ENCODE peak calls at places on chromosomes 12 and 14, in five cellular contexts. One of them, this sample, is unnamed.

GRCh38 chr14:67187826-67188225 is 1.4 kb upstream of the GARIN2 start:
- DNase-seq in mucosa of descending colon: no peak
- DNase-seq in brain microvascular endothelial cell: peak
- DNase-seq in fibroblast of pulmonary artery: peak
- DNase-seq in upper lobe of right lung: no peak
- DNase-seq in this sample: peak

GRCh38 chr12:2154521-2154920 is 101.7 kb downstream of the CACNA1C start:
- DNase-seq in mucosa of descending colon: no peak
- DNase-seq in brain microvascular endothelial cell: no peak
- DNase-seq in fibroblast of pulmonary artery: no peak
- DNase-seq in upper lobe of right lung: no peak
- DNase-seq in this sample: no peak

GRCh38 chr12:1576410-1577240 is 17.8 kb downstream of the FBXL14 start:
- DNase-seq in mucosa of descending colon: peak
- DNase-seq in brain microvascular endothelial cell: peak
- DNase-seq in fibroblast of pulmonary artery: peak
- DNase-seq in upper lobe of right lung: no peak
- DNase-seq in this sample: no peak

GRCh38 chr12:14239350-14239934 is 126.0 kb upstream of the ATF7IP start:
- DNase-seq in mucosa of descending colon: peak
- DNase-seq in brain microvascular endothelial cell: peak
- DNase-seq in fibroblast of pulmonary artery: peak
- DNase-seq in upper lobe of right lung: no peak
- DNase-seq in this sample: no peak

GRCh38 chr12:96233941-96234461 is 39.8 kb downstream of the ELK3 start:
- DNase-seq in mucosa of descending colon: peak
- DNase-seq in brain microvascular endothelial cell: no peak
- DNase-seq in fibroblast of pulmonary artery: peak
- DNase-seq in upper lobe of right lung: peak
- DNase-seq in this sample: no peak

GRCh38 chr14:104328607-104329006 is 190.2 kb downstream of the KIF26A start:
- DNase-seq in mucosa of descending colon: no peak
- DNase-seq in brain microvascular endothelial cell: no peak
- DNase-seq in fibroblast of pulmonary artery: no peak
- DNase-seq in upper lobe of right lung: no peak
- DNase-seq in this sample: no peak

GRCh38 chr12:46982629-46983392 is 96.6 kb upstream of the PCED1B start:
- DNase-seq in mucosa of descending colon: no peak
- DNase-seq in brain microvascular endothelial cell: no peak
- DNase-seq in fibroblast of pulmonary artery: no peak
- DNase-seq in upper lobe of right lung: no peak
- DNase-seq in this sample: no peak

GRCh38 chr12:118544569-118544968 is 168.2 kb downstream of the SUDS3 start:
- DNase-seq in mucosa of descending colon: no peak
- DNase-seq in brain microvascular endothelial cell: peak
- DNase-seq in fibroblast of pulmonary artery: no peak
- DNase-seq in upper lobe of right lung: no peak
- DNase-seq in this sample: peak

GRCh38 chr14:38866461-38866860 is 236.6 kb downstream of the SEC23A start:
- DNase-seq in mucosa of descending colon: no peak
- DNase-seq in brain microvascular endothelial cell: no peak
- DNase-seq in fibroblast of pulmonary artery: no peak
- DNase-seq in upper lobe of right lung: no peak
- DNase-seq in this sample: no peak

GRCh38 chr12:79858518-79858917 is 76.4 kb downstream of the PPP1R12A start:
- DNase-seq in mucosa of descending colon: no peak
- DNase-seq in brain microvascular endothelial cell: no peak
- DNase-seq in fibroblast of pulmonary artery: peak
- DNase-seq in upper lobe of right lung: no peak
- DNase-seq in this sample: no peak

GRCh38 chr12:111858186-111858585 is 16.2 kb downstream of the MAPKAPK5 start:
- DNase-seq in mucosa of descending colon: no peak
- DNase-seq in brain microvascular endothelial cell: no peak
- DNase-seq in fibroblast of pulmonary artery: no peak
- DNase-seq in upper lobe of right lung: no peak
- DNase-seq in this sample: no peak

GRCh38 chr12:121800694-121801600 is 2.9 kb upstream of the SETD1B start:
- DNase-seq in mucosa of descending colon: peak
- DNase-seq in brain microvascular endothelial cell: peak
- DNase-seq in fibroblast of pulmonary artery: peak
- DNase-seq in upper lobe of right lung: peak
- DNase-seq in this sample: no peak

GRCh38 chr14:86153480-86153879 is 623.5 kb downstream of the FLRT2 start:
- DNase-seq in mucosa of descending colon: no peak
- DNase-seq in brain microvascular endothelial cell: no peak
- DNase-seq in fibroblast of pulmonary artery: no peak
- DNase-seq in upper lobe of right lung: no peak
- DNase-seq in this sample: no peak

GRCh38 chr14:38256358-38256840 is 506 bp upstream of the CLEC14A start:
- DNase-seq in mucosa of descending colon: no peak
- DNase-seq in brain microvascular endothelial cell: peak
- DNase-seq in fibroblast of pulmonary artery: peak
- DNase-seq in upper lobe of right lung: no peak
- DNase-seq in this sample: no peak

GRCh38 chr12:63078911-63079310 is 72.1 kb downstream of the AVPR1A start:
- DNase-seq in mucosa of descending colon: no peak
- DNase-seq in brain microvascular endothelial cell: no peak
- DNase-seq in fibroblast of pulmonary artery: no peak
- DNase-seq in upper lobe of right lung: no peak
- DNase-seq in this sample: no peak

GRCh38 chr12:40946612-40947194 is 241.4 kb upstream of the PDZRN4 start:
- DNase-seq in mucosa of descending colon: no peak
- DNase-seq in brain microvascular endothelial cell: no peak
- DNase-seq in fibroblast of pulmonary artery: peak
- DNase-seq in upper lobe of right lung: no peak
- DNase-seq in this sample: no peak

GRCh38 chr12:47073951-47074350 is 5.5 kb upstream of the PCED1B start:
- DNase-seq in mucosa of descending colon: no peak
- DNase-seq in brain microvascular endothelial cell: no peak
- DNase-seq in fibroblast of pulmonary artery: no peak
- DNase-seq in upper lobe of right lung: no peak
- DNase-seq in this sample: no peak

GRCh38 chr12:116336542-116337065 is 59.1 kb upstream of the MED13L start:
- DNase-seq in mucosa of descending colon: peak
- DNase-seq in brain microvascular endothelial cell: peak
- DNase-seq in fibroblast of pulmonary artery: peak
- DNase-seq in upper lobe of right lung: no peak
- DNase-seq in this sample: peak

GRCh38 chr12:94289551-94290312 is 141.4 kb downstream of the PLXNC1 start:
- DNase-seq in mucosa of descending colon: no peak
- DNase-seq in brain microvascular endothelial cell: peak
- DNase-seq in fibroblast of pulmonary artery: peak
- DNase-seq in upper lobe of right lung: no peak
- DNase-seq in this sample: no peak

GRCh38 chr14:63262446-63262845 is 56.3 kb downstream of the GPHB5 start:
- DNase-seq in mucosa of descending colon: no peak
- DNase-seq in brain microvascular endothelial cell: no peak
- DNase-seq in fibroblast of pulmonary artery: no peak
- DNase-seq in upper lobe of right lung: no peak
- DNase-seq in this sample: no peak

GRCh38 chr12:3520168-3520567 is 29.2 kb downstream of the PRMT8 start:
- DNase-seq in mucosa of descending colon: peak
- DNase-seq in brain microvascular endothelial cell: no peak
- DNase-seq in fibroblast of pulmonary artery: no peak
- DNase-seq in upper lobe of right lung: no peak
- DNase-seq in this sample: no peak

GRCh38 chr12:54526800-54527630 is 22.4 kb upstream of the PDE1B start:
- DNase-seq in mucosa of descending colon: peak
- DNase-seq in brain microvascular endothelial cell: peak
- DNase-seq in fibroblast of pulmonary artery: peak
- DNase-seq in upper lobe of right lung: no peak
- DNase-seq in this sample: no peak

GRCh38 chr14:100065942-100066574 is 836 bp downstream of the EVL start:
- DNase-seq in mucosa of descending colon: peak
- DNase-seq in brain microvascular endothelial cell: no peak
- DNase-seq in fibroblast of pulmonary artery: no peak
- DNase-seq in upper lobe of right lung: no peak
- DNase-seq in this sample: no peak

GRCh38 chr12:110563702-110564470 is 19.2 kb downstream of the PPTC7 start:
- DNase-seq in mucosa of descending colon: no peak
- DNase-seq in brain microvascular endothelial cell: no peak
- DNase-seq in fibroblast of pulmonary artery: peak
- DNase-seq in upper lobe of right lung: no peak
- DNase-seq in this sample: no peak

GRCh38 chr12:110561471-110562201 is 21.5 kb downstream of the PPTC7 start:
- DNase-seq in mucosa of descending colon: no peak
- DNase-seq in brain microvascular endothelial cell: no peak
- DNase-seq in fibroblast of pulmonary artery: no peak
- DNase-seq in upper lobe of right lung: no peak
- DNase-seq in this sample: no peak

GRCh38 chr12:110565919-110566871 is 16.9 kb downstream of the PPTC7 start:
- DNase-seq in mucosa of descending colon: no peak
- DNase-seq in brain microvascular endothelial cell: no peak
- DNase-seq in fibroblast of pulmonary artery: no peak
- DNase-seq in upper lobe of right lung: no peak
- DNase-seq in this sample: no peak

GRCh38 chr12:110566993-110567392 is 16.1 kb downstream of the PPTC7 start:
- DNase-seq in mucosa of descending colon: no peak
- DNase-seq in brain microvascular endothelial cell: no peak
- DNase-seq in fibroblast of pulmonary artery: no peak
- DNase-seq in upper lobe of right lung: no peak
- DNase-seq in this sample: no peak

DNA sequence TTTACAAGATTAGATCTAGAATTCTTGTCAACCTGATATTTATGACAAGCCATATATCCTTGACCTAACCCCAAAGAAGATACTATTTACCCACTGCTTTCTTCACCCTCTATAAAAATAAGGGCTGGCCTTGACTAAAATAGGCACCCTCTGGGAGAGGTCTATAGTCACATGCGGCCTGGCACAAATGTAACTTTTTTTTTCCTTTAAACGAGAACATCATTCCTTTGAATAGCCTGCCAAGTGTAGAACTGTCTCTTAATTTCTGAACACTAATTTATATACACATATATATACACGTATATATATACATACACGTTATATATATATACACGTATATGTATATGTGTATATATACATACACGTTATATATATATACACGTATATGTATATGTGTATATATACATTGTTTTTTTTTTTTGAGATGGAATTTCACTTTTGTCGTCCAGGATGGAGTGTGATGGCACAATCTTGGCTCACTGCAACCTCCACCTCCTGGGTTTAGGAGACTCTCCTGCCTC is 18.6 kb downstream of the PPTC7 start:
- DNase-seq in mucosa of descending colon: no peak
- DNase-seq in brain microvascular endothelial cell: no peak
- DNase-seq in fibroblast of pulmonary artery: no peak
- DNase-seq in upper lobe of right lung: no peak
- DNase-seq in this sample: no peak
- H3K4me3 ChIP-seq in mucosa of descending colon: no peak
- H3K4me3 ChIP-seq in brain microvascular endothelial cell: no peak
- H3K4me3 ChIP-seq in fibroblast of pulmonary artery: no peak
- H3K4me3 ChIP-seq in upper lobe of right lung: no peak
- H3K4me3 ChIP-seq in this sample: no peak

GRCh38 chr14:91496790-91497189 is 13.3 kb downstream of the PPP4R3A start:
- DNase-seq in mucosa of descending colon: no peak
- DNase-seq in brain microvascular endothelial cell: no peak
- DNase-seq in fibroblast of pulmonary artery: no peak
- DNase-seq in upper lobe of right lung: no peak
- DNase-seq in this sample: no peak
- H3K4me3 ChIP-seq in mucosa of descending colon: no peak
- H3K4me3 ChIP-seq in brain microvascular endothelial cell: no peak
- H3K4me3 ChIP-seq in fibroblast of pulmonary artery: no peak
- H3K4me3 ChIP-seq in upper lobe of right lung: no peak
- H3K4me3 ChIP-seq in this sample: no peak

GRCh38 chr14:23095196-23096108 is at the start of gene C14orf119:
- DNase-seq in mucosa of descending colon: peak
- DNase-seq in brain microvascular endothelial cell: peak
- DNase-seq in fibroblast of pulmonary artery: peak
- DNase-seq in upper lobe of right lung: peak
- DNase-seq in this sample: peak

GRCh38 chr14:23101213-23101970 is 3.4 kb downstream of the CIROP start:
- DNase-seq in mucosa of descending colon: no peak
- DNase-seq in brain microvascular endothelial cell: no peak
- DNase-seq in fibroblast of pulmonary artery: no peak
- DNase-seq in upper lobe of right lung: no peak
- DNase-seq in this sample: no peak

GRCh38 chr14:23099212-23099861 is 4.0 kb downstream of the C14orf119 start:
- DNase-seq in mucosa of descending colon: no peak
- DNase-seq in brain microvascular endothelial cell: no peak
- DNase-seq in fibroblast of pulmonary artery: no peak
- DNase-seq in upper lobe of right lung: no peak
- DNase-seq in this sample: no peak

GRCh38 chr14:23094666-23095195 is at the start of gene ACIN1:
- DNase-seq in mucosa of descending colon: peak
- DNase-seq in brain microvascular endothelial cell: peak
- DNase-seq in fibroblast of pulmonary artery: peak
- DNase-seq in upper lobe of right lung: peak
- DNase-seq in this sample: peak

DNA sequence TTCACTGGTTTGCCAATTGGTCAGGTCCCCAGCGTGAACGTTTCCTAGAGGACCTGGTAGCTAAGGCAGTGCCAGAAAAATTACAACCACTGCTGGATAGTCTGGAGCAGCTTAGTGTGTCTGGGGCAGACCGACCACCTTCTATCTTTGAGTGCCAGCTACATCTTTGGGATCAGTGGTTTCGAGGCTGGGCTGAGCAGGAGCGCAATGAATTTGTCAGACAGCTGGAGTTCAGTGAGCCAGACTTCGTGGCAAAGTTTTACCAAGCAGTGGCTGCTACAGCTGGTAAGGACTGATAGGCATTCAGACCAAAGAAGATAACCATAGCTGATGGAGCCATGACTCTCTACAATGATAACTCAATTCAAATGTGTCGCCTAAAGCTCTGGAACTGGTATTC is 2.5 kb downstream of the C14orf119 start:
- DNase-seq in mucosa of descending colon: no peak
- DNase-seq in brain microvascular endothelial cell: no peak
- DNase-seq in fibroblast of pulmonary artery: no peak
- DNase-seq in upper lobe of right lung: no peak
- DNase-seq in this sample: no peak
- H3K4me3 ChIP-seq in mucosa of descending colon: no peak
- H3K4me3 ChIP-seq in brain microvascular endothelial cell: no peak
- H3K4me3 ChIP-seq in fibroblast of pulmonary artery: no peak
- H3K4me3 ChIP-seq in upper lobe of right lung: no peak
- H3K4me3 ChIP-seq in this sample: no peak

DNA sequence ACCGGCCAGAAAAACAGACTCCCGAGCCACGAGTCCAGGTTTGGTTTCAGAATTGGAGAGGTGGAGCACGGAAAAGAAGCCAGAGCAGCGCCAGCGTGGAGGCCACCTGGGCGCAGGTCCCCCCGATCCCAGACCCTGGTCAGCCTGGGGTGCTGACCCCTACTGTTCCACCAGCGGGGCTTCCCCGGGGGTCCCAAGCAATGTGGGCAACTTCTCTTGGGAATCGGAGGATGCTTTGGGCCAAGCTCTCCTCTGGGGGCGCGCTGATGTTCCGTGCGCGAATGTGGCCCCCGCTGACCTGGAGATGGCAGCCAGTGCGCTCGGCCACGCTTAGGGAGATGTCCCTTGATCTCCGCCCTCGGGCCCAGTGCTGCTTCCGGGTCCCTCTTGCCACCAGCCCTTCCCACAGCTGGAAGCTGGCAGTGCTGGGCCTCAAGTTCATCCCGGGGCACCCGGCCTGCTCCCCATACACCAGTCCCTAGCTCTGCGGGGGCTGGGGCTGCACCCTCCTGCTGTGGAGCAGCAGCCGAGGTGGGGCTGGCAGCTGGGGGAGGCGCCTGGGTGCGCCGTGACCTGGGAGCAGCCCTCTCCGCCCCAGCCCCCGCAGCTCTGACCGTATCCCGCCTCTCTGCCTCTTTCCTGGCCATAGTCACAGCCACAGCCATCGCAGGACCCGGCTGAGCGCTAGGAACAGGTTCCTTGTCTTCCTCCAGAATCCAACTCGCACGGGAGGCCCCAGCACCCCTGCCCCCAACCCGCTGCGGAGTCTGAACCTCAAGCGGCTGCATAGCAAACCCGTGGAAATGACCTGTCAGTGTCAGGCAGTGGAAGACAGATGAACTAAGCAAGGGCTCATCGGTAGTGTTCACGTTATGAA is 91.2 kb downstream of the RCOR1 start:
- DNase-seq in mucosa of descending colon: peak
- DNase-seq in brain microvascular endothelial cell: no peak
- DNase-seq in fibroblast of pulmonary artery: no peak
- DNase-seq in upper lobe of right lung: peak
- DNase-seq in this sample: no peak
- H3K4me3 ChIP-seq in mucosa of descending colon: no peak
- H3K4me3 ChIP-seq in brain microvascular endothelial cell: no peak
- H3K4me3 ChIP-seq in fibroblast of pulmonary artery: no peak
- H3K4me3 ChIP-seq in upper lobe of right lung: no peak
- H3K4me3 ChIP-seq in this sample: no peak